ENCODE peak calls at places on chromosome 2, in seven cellular contexts. O is left ventricle myocardium superior; V is NCI-H510A treated with DMSO at 0.1 percent for 48 hours; E is bronchial epithelial cell; I is ovary; K is stimulated activated CD4-positive, alpha-beta T cell treated with anti-CD3 and anti-CD28 coated beads, TNF-alpha, amount 100 ng/mL, for 4 hours; L is COLO829. Q is an unnamed sample.

GRCh38 chr2:238238766-238239551 is 879 bp downstream of the HES6 start:
- DNase-seq in K (no peak), E (no peak), I (no peak), V (no peak), O (peak; percentile 61), L (no peak), Q (peak; percentile 70)

GRCh38 chr2:206274434-206275273 is at the start of gene ZDBF2:
- DNase-seq in O (peak; percentile 70), E (peak; percentile 21), K (peak; percentile 26), I (peak; percentile 73), L (peak; percentile 45), V (peak; percentile 69), Q (peak; percentile 83)

GRCh38 chr2:218852911-218853667 is 6.5 kb upstream of the WNT6 start:
- DNase-seq in L (peak; percentile 82), V (peak; percentile 67), E (peak; percentile 49), I (no peak), O (peak; percentile 62), K (peak; percentile 48), Q (peak; percentile 75)

GRCh38 chr2:10572693-10573092 is 117.1 kb downstream of the NOL10 start:
- DNase-seq in E (no peak), L (no peak), I (no peak), O (no peak), V (no peak), K (no peak), Q (no peak)

GRCh38 chr2:71938659-71939587 is 208.7 kb downstream of the CYP26B1 start:
- DNase-seq in L (no peak), K (no peak), E (no peak), O (no peak), V (no peak), I (no peak), Q (no peak)

GRCh38 chr2:83221258-83221657 is 1237.8 kb downstream of the SUCLG1 start:
- DNase-seq in L (no peak), E (peak; percentile 33), I (no peak), K (no peak), V (no peak), O (no peak), Q (no peak)

GRCh38 chr2:241267249-241268067 is 48.0 kb downstream of the HDLBP start:
- DNase-seq in I (no peak), V (no peak), E (no peak), K (no peak), O (no peak), L (no peak), Q (peak; percentile 1)

GRCh38 chr2:36367497-36368353 is 12.1 kb downstream of the CRIM1 start:
- DNase-seq in V (no peak), L (no peak), O (no peak), E (peak; percentile 93), K (no peak), I (no peak), Q (no peak)

GRCh38 chr2:118807668-118808428 is 39.6 kb downstream of the EN1 start:
- DNase-seq in O (no peak), V (no peak), I (no peak), L (no peak), K (no peak), E (no peak), Q (peak; percentile 83)

GRCh38 chr2:229340086-229340760 is 69.1 kb upstream of the PID1 start:
- DNase-seq in V (no peak), I (no peak), E (no peak), K (no peak), O (no peak), L (no peak), Q (no peak)

GRCh38 chr2:1721706-1722483 is 22.4 kb downstream of the PXDN start:
- DNase-seq in I (no peak), L (peak; percentile 17), O (no peak), E (peak; percentile 96), K (no peak), V (no peak), Q (no peak)

GRCh38 chr2:210568108-210568507 is 11.7 kb downstream of the CPS1 start:
- DNase-seq in K (no peak), V (no peak), E (no peak), L (no peak), O (no peak), I (no peak), Q (no peak)

GRCh38 chr2:69241664-69242063 is 145.4 kb downstream of the GFPT1 start:
- DNase-seq in I (no peak), E (no peak), L (no peak), K (no peak), V (no peak), O (no peak), Q (peak; percentile 92)

GRCh38 chr2:167411367-167411766 is 523.1 kb downstream of the XIRP2 start:
- DNase-seq in I (no peak), O (no peak), L (no peak), V (no peak), E (no peak), K (no peak), Q (no peak)

GRCh38 chr2:113703404-113704299 is 52.8 kb downstream of the SLC35F5 start:
- DNase-seq in I (no peak), V (no peak), L (no peak), E (no peak), K (no peak), O (no peak), Q (peak; percentile 27)

GRCh38 chr2:173400760-173401159 is 46.1 kb downstream of the CDCA7 start:
- DNase-seq in O (no peak), K (no peak), I (no peak), L (peak; percentile 25), V (peak; percentile 76), E (no peak), Q (peak; percentile 25)

GRCh38 chr2:18432999-18433398 is 127.5 kb downstream of the RDH14 start:
- DNase-seq in O (no peak), V (no peak), E (no peak), K (no peak), I (no peak), L (no peak), Q (no peak)

GRCh38 chr2:133865141-133865540 is 296.9 kb upstream of the NCKAP5 start:
- DNase-seq in E (no peak), L (no peak), O (no peak), K (no peak), I (no peak), V (no peak), Q (no peak)

GRCh38 chr2:145595296-145595695 is 1075.4 kb upstream of the ZEB2 start:
- DNase-seq in L (no peak), O (no peak), K (no peak), I (no peak), E (no peak), V (no peak), Q (no peak)

GRCh38 chr2:69459936-69460335 is 22.7 kb upstream of the NFU1 start:
- DNase-seq in O (no peak), L (no peak), K (no peak), V (no peak), I (no peak), E (no peak), Q (no peak)

GRCh38 chr2:179460530-179460929 is 195.9 kb upstream of the SESTD1 start:
- DNase-seq in L (peak; percentile 73), I (no peak), O (no peak), E (peak; percentile 93), K (no peak), V (no peak), Q (no peak)

GRCh38 chr2:198928026-198928425 is 529.7 kb downstream of the SATB2 start:
- DNase-seq in O (no peak), L (no peak), V (no peak), I (no peak), E (no peak), K (no peak), Q (no peak)

GRCh38 chr2:60549250-60550150 is 4.0 kb downstream of the BCL11A start:
- DNase-seq in E (no peak), O (peak; percentile 65), K (no peak), I (no peak), V (peak; percentile 76), L (no peak), Q (peak; percentile 74)

GRCh38 chr2:159939946-159940345 is 122.5 kb downstream of the PLA2R1 start:
- DNase-seq in I (no peak), L (peak; percentile 23), E (peak; percentile 21), O (no peak), V (peak; percentile 24), K (no peak), Q (peak; percentile 73)

GRCh38 chr2:8435608-8436007 is 246.2 kb upstream of the ID2 start:
- DNase-seq in K (no peak), V (no peak), O (no peak), L (no peak), I (no peak), E (no peak), Q (no peak)

GRCh38 chr2:128585706-128586105 is 267.0 kb upstream of the HS6ST1 start:
- DNase-seq in V (no peak), L (no peak), E (peak; percentile 99), I (no peak), O (no peak), K (no peak), Q (no peak)

GRCh38 chr2:191319181-191319580 is 74.0 kb downstream of the MYO1B start:
- DNase-seq in K (no peak), V (no peak), L (no peak), O (no peak), I (no peak), E (peak; percentile 87), Q (no peak)

GRCh38 chr2:45554073-45554742 is 56.9 kb downstream of the SRBD1 start:
- DNase-seq in I (no peak), K (no peak), L (no peak), V (no peak), O (no peak), E (no peak), Q (no peak)

GRCh38 chr2:105421053-105421452 is 22.2 kb upstream of the FHL2 start:
- DNase-seq in V (no peak), K (no peak), L (no peak), E (no peak), I (no peak), O (no peak), Q (no peak)

GRCh38 chr2:102271844-102272243 is 39.5 kb upstream of the IL1RL1 start:
- DNase-seq in L (peak; percentile 10), I (no peak), V (no peak), K (no peak), O (no peak), E (no peak), Q (no peak)

GRCh38 chr2:187569042-187569441 is 14.8 kb upstream of the TFPI start:
- DNase-seq in E (no peak), I (no peak), V (no peak), K (no peak), L (no peak), O (no peak), Q (no peak)

GRCh38 chr2:109355192-109355843 is 226.3 kb downstream of the SH3RF3 start:
- DNase-seq in V (no peak), K (no peak), I (no peak), L (no peak), O (no peak), E (no peak), Q (no peak)

GRCh38 chr2:75087726-75088125 is 111.6 kb downstream of the TACR1 start:
- DNase-seq in E (no peak), O (no peak), I (no peak), V (no peak), L (no peak), K (no peak), Q (no peak)

GRCh38 chr2:55224761-55225261 is 7.3 kb downstream of the CLHC1 start:
- DNase-seq in L (no peak), I (no peak), K (no peak), V (no peak), E (no peak), O (peak; percentile 58), Q (no peak)

GRCh38 chr2:175035806-175036205 is 30.6 kb upstream of the CHN1 start:
- DNase-seq in I (no peak), E (no peak), O (no peak), V (no peak), K (no peak), L (no peak), Q (no peak)

GRCh38 chr2:150697596-150697995 is 210.1 kb upstream of the RND3 start:
- DNase-seq in K (no peak), O (no peak), E (no peak), L (no peak), I (no peak), V (no peak), Q (no peak)

GRCh38 chr2:57760448-57760847 is 286.2 kb upstream of the VRK2 start:
- DNase-seq in O (no peak), K (no peak), I (no peak), L (no peak), V (no peak), E (no peak), Q (peak; percentile 37)

GRCh38 chr2:37698931-37699481 is 27.6 kb upstream of the CDC42EP3 start:
- DNase-seq in E (no peak), I (no peak), L (no peak), K (no peak), O (no peak), V (no peak), Q (no peak)